ENCODE peak calls at places on chromosomes 11 and 22, in six cellular contexts. G is transverse colon; P is dorsolateral prefrontal cortex; H is CD4-positive, CD25-positive, alpha-beta regulatory T cell; N is lower lobe of right lung; B is astrocyte of the spinal cord. W is an unnamed sample.

GRCh38 chr11:134532176-134532920 is 120.3 kb upstream of the B3GAT1 start:
- DNase-seq in G (no peak), P (no peak), H (no peak), N (peak), B (no peak), W (no peak)

GRCh38 chr22:33859311-33859710 is 61.0 kb downstream of the LARGE1 start:
- DNase-seq in G (no peak), P (no peak), H (no peak), N (no peak), B (no peak), W (no peak)

GRCh38 chr22:30712094-30712493 is 17.4 kb downstream of the OSBP2 start:
- DNase-seq in G (no peak), P (no peak), H (no peak), N (no peak), B (no peak), W (no peak)

GRCh38 chr11:107566569-107566968 is 1.0 kb upstream of the ALKBH8 start:
- DNase-seq in G (no peak), P (no peak), H (no peak), N (no peak), B (no peak), W (no peak)

GRCh38 chr11:84901986-84902385 is 725.2 kb downstream of the DLG2 start:
- DNase-seq in G (no peak), P (no peak), H (no peak), N (no peak), B (peak), W (peak)

GRCh38 chr11:46414899-46415298 is 23.3 kb upstream of the CHRM4 start:
- DNase-seq in G (no peak), P (peak), H (no peak), N (no peak), B (no peak), W (no peak)

GRCh38 chr11:78798567-78799170 is 224.0 kb upstream of the NARS2 start:
- DNase-seq in G (peak), P (peak), H (peak), N (peak), B (peak), W (no peak)

GRCh38 chr11:76648929-76649328 is 21.6 kb downstream of the LRRC32 start:
- DNase-seq in G (no peak), P (no peak), H (no peak), N (no peak), B (no peak), W (no peak)

GRCh38 chr22:31083377-31083768 is 2.3 kb downstream of the SMTN start:
- DNase-seq in G (peak), P (no peak), H (no peak), N (no peak), B (no peak), W (no peak)

GRCh38 chr11:60852060-60852638 is 3.6 kb downstream of the PTGDR2 start:
- DNase-seq in G (peak), P (no peak), H (no peak), N (peak), B (no peak), W (no peak)

GRCh38 chr22:35862697-35863096 is 145.0 kb downstream of the APOL5 start:
- DNase-seq in G (no peak), P (no peak), H (no peak), N (no peak), B (no peak), W (no peak)

GRCh38 chr22:22884010-22884887 is 3.4 kb upstream of the IGLL5 start:
- DNase-seq in G (peak), P (peak), H (peak), N (no peak), B (peak), W (no peak)
- H3K4me3 ChIP-seq in G (no peak), P (no peak), H (no peak), N (no peak), B (no peak), W (no peak)

DNA sequence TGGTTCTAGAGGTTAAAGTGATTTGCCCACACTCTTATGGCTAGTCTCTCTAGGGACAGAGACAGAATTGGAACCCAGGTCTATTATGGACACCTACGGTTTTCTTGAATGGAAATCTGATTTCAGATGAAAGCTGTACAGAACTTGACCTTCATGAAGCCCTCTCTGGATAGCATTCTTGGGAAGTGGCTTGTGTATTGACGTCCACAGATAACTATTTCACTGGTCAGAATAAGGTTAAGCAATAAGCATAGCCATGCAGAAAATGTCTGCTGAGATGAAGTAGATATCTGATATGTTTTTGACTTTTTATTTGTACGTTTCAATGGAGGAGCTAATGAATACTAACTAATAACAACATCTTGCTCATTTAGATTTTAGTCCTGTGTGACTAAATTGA is 1.1 kb downstream of the TLCD5 start:
- DNase-seq in G (no peak), P (no peak), H (no peak), N (no peak), B (peak), W (no peak)
- H3K4me3 ChIP-seq in G (no peak), P (peak), H (peak), N (peak), B (peak), W (peak)

GRCh38 chr11:64642418-64642735 is 51.4 kb downstream of the SLC22A12 start:
- DNase-seq in G (no peak), P (no peak), H (no peak), N (no peak), B (no peak), W (no peak)
- H3K4me3 ChIP-seq in G (peak), P (peak), H (no peak), N (no peak), B (no peak), W (no peak)

GRCh38 chr11:123132881-123133280 is 62.2 kb downstream of the CLMP start:
- DNase-seq in G (no peak), P (no peak), H (no peak), N (no peak), B (no peak), W (no peak)

GRCh38 chr11:123139206-123139605 is 55.8 kb downstream of the CLMP start:
- DNase-seq in G (no peak), P (no peak), H (no peak), N (no peak), B (no peak), W (no peak)

GRCh38 chr11:123137496-123138270 is 57.4 kb downstream of the CLMP start:
- DNase-seq in G (peak), P (peak), H (no peak), N (peak), B (peak), W (peak)

DNA sequence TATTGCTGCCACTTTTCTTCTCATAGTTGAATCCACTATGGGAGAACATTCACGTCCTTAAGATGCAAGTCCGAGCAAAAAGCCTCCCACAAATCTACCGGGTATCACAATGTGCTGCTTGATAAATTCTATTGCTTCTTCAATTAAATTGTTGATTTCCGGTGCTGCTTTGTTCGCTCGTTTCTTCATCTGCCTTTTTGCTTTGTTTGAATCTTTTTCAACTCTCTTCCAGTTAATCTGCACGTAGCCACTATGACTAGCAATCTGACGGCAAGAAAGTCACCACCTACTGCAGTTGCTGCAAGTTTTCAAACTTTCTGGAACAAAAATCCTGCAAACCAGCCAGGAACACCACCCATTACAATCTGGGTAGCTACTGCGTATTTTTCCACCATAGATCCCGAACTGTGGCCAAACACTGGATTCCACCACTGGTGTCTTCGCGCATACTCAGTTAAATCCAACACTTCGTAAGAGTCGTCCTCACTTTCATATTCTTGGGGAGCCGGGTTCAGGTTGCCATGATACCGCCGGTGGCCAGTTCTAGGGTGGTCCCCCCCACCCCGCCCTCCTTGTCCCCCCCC is 59.1 kb downstream of the CLMP start:
- DNase-seq in G (no peak), P (no peak), H (no peak), N (no peak), B (no peak), W (no peak)
- H3K4me3 ChIP-seq in G (no peak), P (no peak), H (no peak), N (no peak), B (no peak), W (no peak)

GRCh38 chr11:117201516-117201866 is 2.3 kb downstream of the TAGLN start:
- DNase-seq in G (no peak), P (no peak), H (no peak), N (no peak), B (no peak), W (no peak)
- H3K4me3 ChIP-seq in G (peak), P (peak), H (no peak), N (peak), B (peak), W (peak)

W was measured in skeletal muscle cell.